ENCODE peak calls at places on chromosomes 5 and 9, in seven cellular contexts. Q is bronchial epithelial cell, J is upper lobe of right lung, H is RWPE1, X is GM13976, Z is left ventricle myocardium inferior, E is HFFc6. I is an unnamed sample.

GRCh38 chr5:142428036-142428772 is 103.4 kb upstream of the SPRY4 start:
- DNase-seq in H (no peak), Z (no peak), X (no peak), J (no peak), E (no peak), Q (no peak), I (no peak)

GRCh38 chr5:133482033-133482432 is 130.3 kb downstream of the FSTL4 start:
- DNase-seq in Z (no peak), H (no peak), Q (no peak), X (no peak), E (no peak), J (no peak), I (no peak)

GRCh38 chr9:81588148-81588874 is 101.0 kb downstream of the TLE1 start:
- DNase-seq in Q (peak), E (no peak), Z (no peak), J (no peak), H (peak), X (no peak), I (no peak)

GRCh38 chr5:10479226-10479721 is 37.6 kb downstream of the ROPN1L start:
- DNase-seq in E (peak), Q (peak), Z (no peak), H (peak), X (no peak), J (no peak), I (peak)

GRCh38 chr5:65876496-65876895 is 49.9 kb upstream of the ERBIN start:
- DNase-seq in Z (no peak), H (no peak), E (no peak), J (no peak), Q (no peak), X (no peak), I (no peak)

GRCh38 chr5:123543438-123543837 is 31.5 kb downstream of the CSNK1G3 start:
- DNase-seq in E (no peak), H (no peak), Z (no peak), Q (peak), J (no peak), X (no peak), I (no peak)

GRCh38 chr9:24738421-24738961 is 192.8 kb upstream of the IZUMO3 start:
- DNase-seq in E (no peak), J (peak), Z (no peak), Q (no peak), X (no peak), H (no peak), I (no peak)

GRCh38 chr9:94085062-94085639 is 887 bp downstream of the PTPDC1 start:
- DNase-seq in J (no peak), Q (peak), H (no peak), E (no peak), Z (no peak), X (no peak), I (no peak)

GRCh38 chr5:174806729-174807128 is 82.3 kb downstream of the MSX2 start:
- DNase-seq in H (no peak), E (no peak), X (no peak), Z (no peak), J (no peak), Q (no peak), I (no peak)

GRCh38 chr9:75933982-75934381 is 43.5 kb downstream of the PCSK5 start:
- DNase-seq in H (no peak), J (no peak), E (no peak), Q (no peak), Z (no peak), X (no peak), I (no peak)

GRCh38 chr5:144467795-144468194 is 297.1 kb downstream of the KCTD16 start:
- DNase-seq in J (no peak), Z (no peak), E (peak), H (peak), X (no peak), Q (peak), I (no peak)

GRCh38 chr5:1594336-1595106 is 70.8 kb upstream of the LPCAT1 start:
- DNase-seq in Q (peak), H (peak), E (peak), J (peak), X (peak), Z (peak), I (no peak)

GRCh38 chr5:142009886-142010285 is 2.9 kb downstream of the GNPDA1 start:
- DNase-seq in Q (no peak), E (no peak), X (no peak), J (no peak), Z (no peak), H (no peak), I (no peak)

GRCh38 chr5:172149073-172149472 is 39.0 kb downstream of the STK10 start:
- DNase-seq in E (peak), Q (no peak), H (no peak), Z (no peak), J (no peak), X (no peak), I (no peak)

GRCh38 chr9:68694125-68694524 is 10.9 kb upstream of the PIP5K1B start:
- DNase-seq in H (no peak), E (no peak), Q (no peak), Z (no peak), J (no peak), X (no peak), I (no peak)

GRCh38 chr9:27184556-27185351 is 75.7 kb downstream of the TEK start:
- DNase-seq in Z (no peak), J (no peak), X (no peak), H (no peak), Q (no peak), E (peak), I (no peak)

GRCh38 chr9:136762915-136763648 is 1.2 kb downstream of the LCN15 start:
- DNase-seq in Z (peak), E (no peak), X (peak), Q (no peak), J (peak), H (peak), I (no peak)

GRCh38 chr5:73096239-73096575 is 24.2 kb upstream of the TMEM171 start:
- DNase-seq in X (no peak), J (no peak), H (no peak), Q (no peak), E (no peak), Z (no peak), I (no peak)

GRCh38 chr5:149956685-149957084 is 3.9 kb upstream of the SLC26A2 start:
- DNase-seq in Q (no peak), Z (no peak), E (peak), H (no peak), J (no peak), X (no peak), I (no peak)

GRCh38 chr5:149954798-149955197 is 5.8 kb upstream of the SLC26A2 start:
- DNase-seq in J (no peak), H (no peak), Q (no peak), X (no peak), E (no peak), Z (no peak), I (no peak)

GRCh38 chr5:149946118-149946517 is 1.5 kb upstream of the PDE6A start:
- DNase-seq in H (no peak), E (no peak), Z (no peak), X (no peak), J (no peak), Q (no peak), I (no peak)

GRCh38 chr5:149948988-149949387 is 4.4 kb upstream of the PDE6A start:
- DNase-seq in E (no peak), X (no peak), J (no peak), Z (no peak), Q (peak), H (no peak), I (no peak)

DNA sequence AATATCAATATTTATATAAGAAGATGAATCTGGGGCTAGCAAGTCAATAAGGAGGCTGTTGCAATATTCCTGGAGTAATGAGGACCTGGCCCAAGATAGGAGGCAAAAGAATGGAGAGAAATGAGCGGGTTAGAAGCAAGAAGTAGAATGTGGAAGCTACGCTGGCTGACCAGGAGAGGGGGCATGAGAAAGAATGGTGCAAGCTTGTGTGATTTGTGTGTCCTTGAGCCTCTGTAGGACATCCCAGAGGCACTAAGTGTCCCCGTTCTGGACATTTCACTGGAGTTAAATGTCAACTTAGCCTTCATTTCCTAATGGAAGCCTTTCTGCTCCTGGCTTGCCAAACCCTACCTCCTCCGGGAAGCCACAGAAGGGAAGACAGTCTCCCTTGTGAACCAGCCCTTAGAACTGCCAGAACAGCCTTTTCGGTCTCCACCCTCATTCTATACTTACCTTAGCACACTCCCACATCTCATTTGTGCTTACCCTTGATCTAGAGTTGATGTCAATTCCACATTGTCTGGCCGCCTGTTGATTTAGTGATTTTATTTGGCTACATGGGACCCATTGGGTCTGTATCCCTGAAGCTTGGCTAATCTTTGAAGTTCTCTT is 6.7 kb upstream of the PDE6A start:
- DNase-seq in X (no peak), Z (no peak), H (no peak), Q (no peak), E (no peak), J (no peak), I (no peak)
- TF ChIP-seq CTCF in X (no peak), Z (no peak), H (no peak), Q (no peak), E (peak), J (no peak), I (no peak)

DNA sequence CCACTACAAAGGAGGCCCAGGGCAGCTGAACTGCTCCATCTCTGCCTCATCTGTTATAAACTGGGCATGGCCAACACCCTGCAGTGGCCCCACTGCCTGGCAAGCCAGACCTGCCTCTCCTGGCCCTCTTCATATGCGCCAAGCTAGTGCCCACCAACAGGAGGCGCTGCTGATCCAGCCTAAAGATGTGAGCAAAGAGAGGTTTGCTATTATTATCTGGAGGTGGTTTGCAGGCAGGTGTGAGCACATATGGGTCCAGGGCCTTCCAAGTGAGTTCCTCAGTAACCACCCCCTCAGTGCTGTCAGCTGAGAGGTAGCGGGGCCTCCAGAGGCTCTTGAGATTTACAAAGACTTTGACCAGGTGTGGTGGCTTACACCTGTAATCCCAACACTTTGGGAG is 232.2 kb downstream of the SYK start:
- DNase-seq in X (peak), E (no peak), Q (no peak), J (no peak), H (no peak), Z (no peak), I (no peak)
- TF ChIP-seq CTCF in X (peak), E (peak), Q (peak), J (peak), H (no peak), Z (peak), I (peak)

DNA sequence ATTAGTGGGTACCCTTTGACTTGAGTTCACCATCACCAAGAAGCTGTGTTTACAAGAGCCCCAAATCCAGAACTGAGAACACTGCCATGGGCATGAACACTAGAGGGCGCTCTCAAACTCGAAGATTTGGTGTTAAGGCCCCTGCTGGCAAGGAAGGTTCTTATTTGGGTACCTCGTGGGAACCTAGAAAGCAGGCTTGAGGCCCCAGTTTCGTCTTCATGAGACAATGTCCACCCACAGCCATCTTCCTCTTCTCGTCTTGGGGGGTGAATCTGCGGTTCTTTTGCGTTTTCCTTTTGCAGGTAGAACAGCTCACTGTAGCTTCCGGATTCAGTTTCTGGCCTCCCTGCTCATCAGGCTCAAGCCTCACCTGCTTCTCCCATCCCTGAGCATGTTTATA is 184.0 kb downstream of the SEMA5A start:
- DNase-seq in X (peak), J (no peak), Q (peak), Z (peak), H (peak), E (peak), I (no peak)
- TF ChIP-seq CTCF in X (peak), J (peak), Q (peak), Z (peak), H (peak), E (peak), I (peak)

GRCh38 chr5:170426149-170426767 is 37.1 kb upstream of the KCNMB1 start:
- DNase-seq in X (peak), E (no peak), Q (no peak), Z (no peak), J (no peak), H (no peak), I (no peak)
- TF ChIP-seq CTCF in X (no peak), E (no peak), Q (no peak), Z (no peak), J (no peak), H (no peak), I (no peak)

DNA sequence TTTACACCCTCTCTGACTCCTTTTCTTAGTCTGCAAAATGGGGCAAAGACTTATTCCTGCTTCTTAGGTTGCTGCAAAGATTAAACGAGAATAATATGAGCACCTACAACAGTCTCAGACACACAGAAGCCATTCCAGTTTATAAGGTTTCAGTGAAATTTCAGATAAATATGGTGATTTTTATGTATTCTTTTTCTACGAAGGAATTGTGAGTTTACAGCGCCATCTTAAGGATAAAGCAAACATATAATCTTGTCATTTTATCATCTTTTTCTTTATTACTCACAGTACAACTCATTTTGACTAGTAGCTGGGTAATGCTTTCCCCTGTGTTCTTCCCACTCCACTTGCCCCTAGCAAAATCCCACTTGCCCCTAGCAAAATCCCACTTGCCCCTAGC is 29.2 kb upstream of the SMC5 start:
- DNase-seq in E (peak), Q (peak), X (no peak), J (no peak), Z (no peak), H (no peak), I (no peak)
- TF ChIP-seq CTCF in E (peak), Q (peak), X (no peak), J (no peak), Z (peak), H (no peak), I (peak)

GRCh38 chr9:127968046-127968445 is 12.7 kb downstream of the EEIG1 start:
- DNase-seq in Q (peak), E (peak), H (peak), J (no peak), X (no peak), Z (peak), I (no peak)
- TF ChIP-seq CTCF in Q (peak), E (peak), H (no peak), J (no peak), X (no peak), Z (no peak), I (no peak)

DNA sequence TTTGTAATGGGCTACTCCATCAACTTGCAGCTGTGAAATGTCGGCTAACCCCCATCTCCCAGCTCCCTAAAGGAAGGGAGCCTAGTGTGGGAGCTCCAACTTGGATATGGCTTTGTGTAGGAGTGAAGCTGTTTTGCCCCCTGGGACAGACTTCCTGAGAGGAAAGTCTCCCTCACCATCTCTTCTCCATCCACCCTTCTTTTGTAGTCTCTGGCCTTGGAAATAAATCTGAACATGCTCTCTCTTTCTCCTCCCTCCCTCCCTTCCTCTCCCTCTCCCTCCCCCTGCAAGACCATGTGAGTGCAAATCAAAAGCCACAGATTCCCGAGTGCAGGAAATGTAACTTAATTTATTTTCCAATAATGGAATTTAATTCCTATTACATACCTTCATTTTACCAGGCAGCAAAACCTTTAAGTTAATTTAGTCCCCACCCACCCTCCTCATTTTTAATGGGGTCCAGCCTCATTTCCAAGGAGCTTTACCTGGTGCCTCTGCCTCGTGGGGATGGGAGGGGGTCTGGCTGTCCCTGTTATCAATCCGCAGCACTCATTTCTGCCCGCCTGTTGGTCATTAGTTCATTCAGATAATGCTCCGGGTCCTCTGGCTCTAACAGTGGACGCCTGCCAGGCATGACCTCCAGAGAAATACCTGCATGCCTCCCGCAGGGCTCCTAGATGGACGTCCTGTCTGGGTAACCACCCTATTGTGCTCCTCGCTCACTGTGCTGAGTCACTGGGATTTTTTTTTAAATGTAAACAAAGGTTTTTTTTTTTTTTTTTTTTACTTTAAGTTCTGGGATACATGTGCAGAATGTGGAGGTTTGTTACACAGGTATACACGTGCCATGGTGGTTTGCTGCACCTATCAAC is 122.8 kb upstream of the TAF11L2 start:
- DNase-seq in J (no peak), Z (no peak), H (peak), Q (peak), X (no peak), E (no peak), I (no peak)
- TF ChIP-seq CTCF in J (no peak), Z (no peak), H (no peak), Q (no peak), X (no peak), E (no peak), I (no peak)

GRCh38 chr5:130720355-130720754 is 444.7 kb downstream of the HINT1 start:
- DNase-seq in X (no peak), Z (no peak), J (no peak), E (no peak), H (peak), Q (peak), I (peak)
- TF ChIP-seq CTCF in X (no peak), Z (peak), J (peak), E (no peak), H (peak), Q (peak), I (peak)

GRCh38 chr5:168422431-168422830 is 63.8 kb upstream of the RARS1 start:
- DNase-seq in J (no peak), Q (peak), X (no peak), Z (no peak), E (no peak), H (peak), I (no peak)
- TF ChIP-seq CTCF in J (no peak), Q (peak), X (no peak), Z (no peak), E (peak), H (no peak), I (no peak)

GRCh38 chr9:22009563-22009867 is 410 bp upstream of the CDKN2B start:
- DNase-seq in J (no peak), X (no peak), Q (no peak), Z (no peak), H (no peak), E (no peak), I (no peak)

GRCh38 chr9:22005700-22006605 is 3.2 kb downstream of the CDKN2B start:
- DNase-seq in Z (no peak), J (peak), Q (no peak), H (no peak), X (no peak), E (peak), I (no peak)

GRCh38 chr9:22002038-22002437 is 7.1 kb downstream of the CDKN2B start:
- DNase-seq in J (no peak), Q (no peak), E (no peak), Z (no peak), X (no peak), H (no peak), I (no peak)

GRCh38 chr9:22008662-22009562 is at the start of gene CDKN2B:
- DNase-seq in Z (peak), Q (peak), E (peak), X (peak), J (peak), H (peak), I (peak)

DNA sequence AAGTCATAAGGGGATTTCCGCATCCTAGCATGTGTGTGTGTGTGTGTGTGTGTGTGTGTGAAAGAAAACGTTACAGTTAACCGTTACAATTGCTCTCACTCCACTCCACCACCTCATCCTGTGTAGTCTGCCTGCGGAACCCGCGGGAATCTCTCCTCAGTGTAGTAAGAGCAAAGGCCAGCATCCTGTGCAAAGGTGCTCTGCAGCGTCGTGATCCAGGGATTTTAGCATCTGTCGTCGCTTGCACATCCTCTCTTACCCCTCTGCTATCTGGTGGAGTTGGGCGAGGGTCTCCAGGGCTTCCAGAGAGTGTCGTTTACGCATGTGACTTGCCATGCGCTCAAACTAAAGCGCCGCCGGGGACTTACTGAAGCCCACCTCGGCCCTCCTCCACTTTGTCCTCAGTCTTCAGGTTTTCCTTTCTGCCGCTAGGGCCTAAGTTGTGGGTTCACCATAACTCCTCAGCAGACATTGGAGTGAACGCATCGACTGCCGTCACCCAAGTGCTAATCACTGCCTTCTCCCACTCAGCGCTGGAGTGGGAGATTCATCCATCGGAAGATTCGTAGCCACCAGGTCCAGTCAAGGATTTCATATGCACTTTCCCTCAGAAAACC is 3.9 kb downstream of the CDKN2B start:
- DNase-seq in Q (no peak), X (no peak), J (peak), Z (no peak), E (no peak), H (no peak), I (no peak)
- TF ChIP-seq CTCF in Q (peak), X (no peak), J (no peak), Z (no peak), E (peak), H (no peak), I (no peak)